ENCODE peak calls at places on chromosomes 3 and 15, in ten cellular contexts. F is stimulated activated naive CD8-positive, alpha-beta T cell treated with anti-CD3 and anti-CD28 coated beads, Interleukin-15, amount 100 ng/mL, for 72 hours; Y is BJ; I is activated naive CD4-positive, alpha-beta T cell treated with anti-CD3 and anti-CD28 coated beads, Interleukin-2, amount 10 ng/mL, durations not matched to agents 7 days and 5 days; R is effector memory CD4-positive, alpha-beta T cell; T is T-cell; N is GM20000; Q is hepatic stellate cell; G is activated CD8-positive, alpha-beta memory T cell treated with anti-CD3 and anti-CD28 coated beads for 24 hours; X is spleen. E is an unnamed sample.

GRCh38 chr3:13137808-13138565 is 64.8 kb upstream of the IQSEC1 start:
- DNase-seq in F (no peak), Y (no peak), I (no peak), R (no peak), T (no peak), N (no peak), Q (no peak), G (no peak), X (peak), E (no peak)

GRCh38 chr3:38805765-38806386 is 10.1 kb downstream of the SCN10A start:
- DNase-seq in F (peak), Y (no peak), I (peak), R (no peak), T (no peak), N (peak), Q (peak), G (no peak), X (no peak), E (no peak)

GRCh38 chr15:74776851-74777768 is 4.8 kb upstream of the CSK start:
- DNase-seq in F (peak), Y (no peak), I (peak), R (peak), T (peak), N (peak), Q (peak), G (peak), X (peak), E (peak)

GRCh38 chr3:143731304-143731703 is 117.0 kb downstream of the SLC9A9 start:
- DNase-seq in F (no peak), Y (no peak), I (no peak), R (no peak), T (no peak), N (no peak), Q (no peak), G (no peak), X (no peak), E (no peak)

GRCh38 chr3:145727416-145727930 is 433.5 kb downstream of the PLOD2 start:
- DNase-seq in F (no peak), Y (no peak), I (no peak), R (no peak), T (no peak), N (no peak), Q (no peak), G (no peak), X (no peak), E (no peak)

GRCh38 chr15:38275951-38276350 is 23.3 kb downstream of the SPRED1 start:
- DNase-seq in F (no peak), Y (no peak), I (no peak), R (no peak), T (no peak), N (no peak), Q (no peak), G (no peak), X (no peak), E (no peak)

GRCh38 chr3:156459434-156459833 is 95.5 kb downstream of the SSR3 start:
- DNase-seq in F (no peak), Y (no peak), I (no peak), R (no peak), T (no peak), N (no peak), Q (no peak), G (no peak), X (no peak), E (no peak)

GRCh38 chr3:120524171-120524923 is 71.8 kb upstream of the NDUFB4 start:
- DNase-seq in F (no peak), Y (peak), I (no peak), R (no peak), T (no peak), N (no peak), Q (no peak), G (no peak), X (no peak), E (no peak)

GRCh38 chr3:14890470-14890869 is 56.9 kb upstream of the NR2C2 start:
- DNase-seq in F (no peak), Y (no peak), I (no peak), R (no peak), T (no peak), N (no peak), Q (no peak), G (no peak), X (peak), E (no peak)

GRCh38 chr3:180402463-180403073 is 199.4 kb upstream of the TTC14 start:
- DNase-seq in F (no peak), Y (no peak), I (no peak), R (no peak), T (no peak), N (no peak), Q (no peak), G (no peak), X (no peak), E (no peak)

GRCh38 chr3:129121016-129121791 is 400 bp downstream of the RAB43 start:
- DNase-seq in F (no peak), Y (no peak), I (no peak), R (no peak), T (peak), N (no peak), Q (no peak), G (peak), X (no peak), E (no peak)

GRCh38 chr3:172627057-172627809 is 83.6 kb downstream of the NCEH1 start:
- DNase-seq in F (no peak), Y (no peak), I (no peak), R (no peak), T (no peak), N (no peak), Q (no peak), G (no peak), X (no peak), E (no peak)

GRCh38 chr3:28867836-28868235 is 413.0 kb upstream of the RBMS3 start:
- DNase-seq in F (no peak), Y (no peak), I (no peak), R (no peak), T (no peak), N (no peak), Q (no peak), G (no peak), X (no peak), E (no peak)

GRCh38 chr3:45064512-45065372 is 38.6 kb downstream of the CLEC3B start:
- DNase-seq in F (peak), Y (peak), I (peak), R (no peak), T (no peak), N (no peak), Q (no peak), G (peak), X (no peak), E (peak)

GRCh38 chr3:44861412-44862220 is at the start of gene TMEM42:
- DNase-seq in F (peak), Y (peak), I (peak), R (peak), T (peak), N (peak), Q (peak), G (peak), X (peak), E (peak)

GRCh38 chr3:197718904-197719303 is 17.8 kb downstream of the RUBCN start:
- DNase-seq in F (no peak), Y (peak), I (no peak), R (no peak), T (no peak), N (no peak), Q (peak), G (no peak), X (no peak), E (no peak)

GRCh38 chr3:196645917-196646735 is 6.6 kb downstream of the NRROS start:
- DNase-seq in F (no peak), Y (no peak), I (no peak), R (no peak), T (no peak), N (no peak), Q (no peak), G (no peak), X (no peak), E (no peak)

GRCh38 chr3:177622520-177622919 is 425.2 kb upstream of the TBL1XR1 start:
- DNase-seq in F (no peak), Y (no peak), I (no peak), R (no peak), T (no peak), N (no peak), Q (no peak), G (no peak), X (no peak), E (no peak)

GRCh38 chr3:150876866-150877265 is 28.4 kb downstream of the MINDY4B start:
- DNase-seq in F (no peak), Y (no peak), I (no peak), R (no peak), T (no peak), N (no peak), Q (no peak), G (no peak), X (no peak), E (no peak)

GRCh38 chr15:26166429-26166828 is 303.3 kb upstream of the ATP10A start:
- DNase-seq in F (no peak), Y (no peak), I (no peak), R (no peak), T (no peak), N (no peak), Q (no peak), G (no peak), X (no peak), E (no peak)

GRCh38 chr3:140424211-140424610 is 253.7 kb upstream of the TRIM42 start:
- DNase-seq in F (no peak), Y (no peak), I (no peak), R (no peak), T (no peak), N (no peak), Q (no peak), G (no peak), X (no peak), E (no peak)

GRCh38 chr3:172666181-172666872 is 44.5 kb downstream of the NCEH1 start:
- DNase-seq in F (no peak), Y (no peak), I (peak), R (no peak), T (no peak), N (no peak), Q (no peak), G (no peak), X (no peak), E (no peak)

GRCh38 chr3:27888562-27888961 is 166.4 kb upstream of the EOMES start:
- DNase-seq in F (no peak), Y (no peak), I (no peak), R (no peak), T (no peak), N (no peak), Q (no peak), G (no peak), X (no peak), E (no peak)

GRCh38 chr3:138205527-138205926 is 18.4 kb downstream of the ARMC8 start:
- DNase-seq in F (no peak), Y (no peak), I (no peak), R (no peak), T (no peak), N (no peak), Q (no peak), G (no peak), X (no peak), E (no peak)

GRCh38 chr3:67558429-67558828 is 96.0 kb downstream of the SUCLG2 start:
- DNase-seq in F (no peak), Y (no peak), I (no peak), R (no peak), T (no peak), N (no peak), Q (no peak), G (no peak), X (no peak), E (no peak)

GRCh38 chr3:101825904-101826445 is 23.3 kb upstream of the NFKBIZ start:
- DNase-seq in F (no peak), Y (no peak), I (no peak), R (no peak), T (no peak), N (no peak), Q (no peak), G (no peak), X (no peak), E (no peak)

GRCh38 chr3:148149556-148149955 is 548.1 kb upstream of the AGTR1 start:
- DNase-seq in F (no peak), Y (no peak), I (no peak), R (no peak), T (no peak), N (no peak), Q (no peak), G (no peak), X (no peak), E (no peak)

GRCh38 chr3:142779591-142779990 is 55.8 kb downstream of the TRPC1 start:
- DNase-seq in F (no peak), Y (no peak), I (no peak), R (no peak), T (no peak), N (no peak), Q (peak), G (no peak), X (no peak), E (no peak)

E was measured in activated T-helper 1 cell treated with Interleukin-2 at 50 U/mL for 16 hours.